ENCODE peak calls at places on chromosomes 6 and 20, in four cellular contexts. P is HCT116, K is K562, B is GM12878. X is an unnamed sample.
A peak's percentile ranks its signal among the peaks of the same experiment; 100 is the strongest.

GRCh38 chr20:8489094-8489883 is 357.2 kb downstream of the PLCB1 start:
- DNase-seq in B (no peak), K (no peak), P (no peak), X (peak; percentile 45)

GRCh38 chr6:31556312-31556711 is 8.9 kb downstream of the NFKBIL1 start:
- DNase-seq in P (no peak), K (no peak), B (no peak), X (no peak)

GRCh38 chr20:63191400-63191799 is 24.5 kb downstream of the YTHDF1 start:
- DNase-seq in P (peak; percentile 91), K (no peak), B (no peak), X (no peak)

GRCh38 chr20:52972190-52972937 is at the start of gene TSHZ2:
- DNase-seq in B (no peak), K (no peak), P (no peak), X (peak; percentile 24)

GRCh38 chr6:1554241-1554880 is 55.4 kb upstream of the FOXC1 start:
- DNase-seq in B (peak; percentile 57), K (no peak), P (no peak), X (no peak)

GRCh38 chr6:14458669-14459266 is 341.2 kb downstream of the CD83 start:
- DNase-seq in B (no peak), K (peak; percentile 36), P (no peak), X (no peak)

GRCh38 chr20:8132632-8133587 is 844 bp downstream of the PLCB1 start:
- DNase-seq in K (no peak), P (no peak), B (no peak), X (no peak)

GRCh38 chr6:16570946-16571345 is 190.3 kb downstream of the ATXN1 start:
- DNase-seq in K (no peak), P (no peak), B (no peak), X (no peak)

GRCh38 chr6:89254569-89254968 is 37.4 kb upstream of the GABRR1 start:
- DNase-seq in P (no peak), K (no peak), B (no peak), X (no peak)

GRCh38 chr6:74607934-74608333 is 597.9 kb downstream of the COL12A1 start:
- DNase-seq in K (no peak), P (no peak), B (no peak), X (no peak)

GRCh38 chr6:97669191-97669651 is 386.2 kb upstream of the MMS22L start:
- DNase-seq in K (no peak), B (peak; percentile 74), P (no peak), X (no peak)

GRCh38 chr6:16058188-16058780 is 70.6 kb upstream of the MYLIP start:
- DNase-seq in P (no peak), K (no peak), B (no peak), X (no peak)

GRCh38 chr20:48463916-48464315 is 363.9 kb downstream of the PREX1 start:
- DNase-seq in K (no peak), P (no peak), B (no peak), X (no peak)

GRCh38 chr6:126446187-126446696 is 106.3 kb downstream of the CENPW start:
- DNase-seq in B (no peak), K (no peak), P (no peak), X (no peak)

GRCh38 chr6:29845405-29846006 is 17.9 kb downstream of the HLA-G start:
- DNase-seq in K (no peak), B (peak; percentile 8), P (peak; percentile 84), X (peak; percentile 45)

GRCh38 chr20:61980647-61981583 is 84.8 kb downstream of the TAF4 start:
- DNase-seq in B (no peak), K (peak; percentile 78), P (peak; percentile 3), X (peak; percentile 72)

GRCh38 chr20:44600301-44600700 is 17.9 kb downstream of the PKIG start:
- DNase-seq in P (no peak), B (no peak), K (no peak), X (no peak)

GRCh38 chr6:222468-222867 is 69.8 kb upstream of the DUSP22 start:
- DNase-seq in B (no peak), P (no peak), K (no peak), X (no peak)

GRCh38 chr20:25017257-25017803 is 24.8 kb upstream of the APMAP start:
- DNase-seq in B (no peak), P (no peak), K (no peak), X (peak; percentile 64)

GRCh38 chr6:134908906-134909516 is 40.9 kb downstream of the ALDH8A1 start:
- DNase-seq in B (no peak), K (no peak), P (peak; percentile 64), X (peak; percentile 7)

GRCh38 chr6:168370310-168370991 is 50.9 kb upstream of the DACT2 start:
- DNase-seq in P (peak; percentile 32), B (no peak), K (peak; percentile 92), X (peak; percentile 39)

GRCh38 chr6:28355743-28356665 is 6.3 kb downstream of the ZKSCAN3 start:
- DNase-seq in K (peak; percentile 73), P (peak; percentile 72), B (peak; percentile 55), X (peak; percentile 90)

GRCh38 chr6:113376847-113377165 is 480.3 kb upstream of the MARCKS start:
- DNase-seq in P (no peak), B (no peak), K (no peak), X (no peak)

GRCh38 chr20:32418376-32418775 is 60.2 kb downstream of the ASXL1 start:
- DNase-seq in K (no peak), B (no peak), P (no peak), X (no peak)

GRCh38 chr6:89392823-89393222 is 19.2 kb downstream of the RRAGD start:
- DNase-seq in B (no peak), K (no peak), P (no peak), X (no peak)

GRCh38 chr6:169173532-169174268 is 79.9 kb downstream of the THBS2 start:
- DNase-seq in B (no peak), K (no peak), P (no peak), X (no peak)

GRCh38 chr6:34743625-34744293 is 13.5 kb upstream of the SNRPC start:
- DNase-seq in P (no peak), K (no peak), B (no peak), X (no peak)

GRCh38 chr20:47561175-47561574 is 59.5 kb downstream of the NCOA3 start:
- DNase-seq in K (no peak), P (no peak), B (no peak), X (no peak)

GRCh38 chr20:57629976-57630525 is 9.8 kb upstream of the ZBP1 start:
- DNase-seq in P (no peak), K (no peak), B (no peak), X (no peak)

GRCh38 chr20:55354700-55355099 is 650.6 kb downstream of the CBLN4 start:
- DNase-seq in B (no peak), P (no peak), K (no peak), X (no peak)

GRCh38 chr6:5995705-5996686 is 10.7 kb downstream of the NRN1 start:
- DNase-seq in P (no peak), B (no peak), K (peak; percentile 70), X (peak; percentile 39)

GRCh38 chr6:85403331-85404015 is 46.4 kb upstream of the NT5E start:
- DNase-seq in K (no peak), B (no peak), P (no peak), X (no peak)

GRCh38 chr20:6632187-6632586 is 135.3 kb upstream of the BMP2 start:
- DNase-seq in P (no peak), B (no peak), K (no peak), X (peak; percentile 25)

GRCh38 chr20:37516697-37517370 is 4.2 kb upstream of the NNAT start:
- DNase-seq in P (no peak), K (no peak), B (no peak), X (no peak)

GRCh38 chr20:11153819-11154218 is 480.0 kb upstream of the JAG1 start:
- DNase-seq in K (no peak), B (no peak), P (no peak), X (no peak)

GRCh38 chr6:161393839-161394364 is 120.0 kb upstream of the AGPAT4 start:
- DNase-seq in K (peak; percentile 72), P (peak; percentile 75), B (peak; percentile 43), X (peak; percentile 71)

GRCh38 chr6:170111816-170112582 is 178.9 kb downstream of the DLL1 start:
- DNase-seq in B (no peak), K (no peak), P (no peak), X (no peak)

GRCh38 chr20:24732599-24732998 is 216.5 kb upstream of the CST7 start:
- DNase-seq in P (no peak), K (no peak), B (no peak), X (no peak)

GRCh38 chr6:5950448-5950847 is 56.3 kb downstream of the NRN1 start:
- DNase-seq in B (no peak), P (no peak), K (peak; percentile 57), X (no peak)

GRCh38 chr20:41678799-41679198 is 60.6 kb upstream of the CHD6 start:
- DNase-seq in P (no peak), K (no peak), B (no peak), X (no peak)
- TF ChIP-seq ZBTB33 in P (no peak), K (no peak), B (no peak), X (no peak)

DNA sequence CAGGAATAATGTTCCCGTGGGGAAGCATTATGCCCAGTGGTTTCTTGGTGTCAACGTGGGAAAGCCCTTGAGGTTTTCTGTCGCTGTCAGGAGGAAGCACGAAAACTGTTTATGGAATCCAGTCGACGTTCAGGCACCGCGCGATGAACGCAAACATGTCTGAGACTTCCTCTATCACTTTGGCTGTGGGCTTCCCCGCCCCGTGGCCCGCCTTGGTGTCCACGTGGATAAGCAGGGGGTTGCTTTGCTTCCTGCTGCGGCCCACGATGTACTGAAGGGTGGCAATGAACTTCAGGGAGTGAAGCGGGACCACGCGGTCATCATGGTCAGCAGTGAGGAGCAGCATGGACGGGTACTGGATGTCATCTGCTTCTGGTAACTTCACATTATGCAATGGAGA is 98.2 kb upstream of the POPDC3 start:
- DNase-seq in P (no peak), K (no peak), B (no peak), X (no peak)
- TF ChIP-seq CEBPB in P (no peak), K (no peak), B (no peak), X (no peak)

DNA sequence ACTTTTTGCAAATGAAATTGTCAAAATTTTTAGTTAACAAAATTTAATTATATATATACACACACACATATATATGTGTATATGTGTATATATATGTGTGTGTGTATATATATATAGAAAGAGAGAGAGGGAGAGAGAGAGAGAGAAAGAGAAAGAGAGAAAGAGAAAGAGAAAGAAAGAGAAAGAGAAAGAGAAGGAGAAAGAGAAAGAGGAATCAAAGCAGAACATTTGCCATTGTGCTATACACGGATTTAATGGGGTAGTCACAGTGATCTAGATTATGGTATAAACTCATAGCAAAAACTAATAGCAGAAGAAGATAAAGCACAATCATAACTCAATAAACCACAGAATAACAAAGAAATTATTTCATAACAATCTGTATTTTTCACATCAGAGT is 126.7 kb downstream of the DST start:
- DNase-seq in K (no peak), B (no peak), P (no peak), X (no peak)
- TF ChIP-seq ZBTB33 in K (no peak), B (no peak), P (no peak), X (no peak)

GRCh38 chr6:136880748-136881460 is 41.2 kb upstream of the SLC35D3 start:
- DNase-seq in B (no peak), P (no peak), K (no peak), X (no peak)
- TF ChIP-seq CEBPB in B (no peak), P (no peak), K (no peak), X (no peak)

GRCh38 chr6:46490425-46491200 is 636 bp downstream of the RCAN2 start:
- DNase-seq in P (no peak), B (no peak), K (peak; percentile 35), X (no peak)
- TF ChIP-seq ZBTB33 in P (no peak), B (no peak), K (no peak), X (no peak)

GRCh38 chr6:131950767-131951575 is at the start of gene CCN2:
- DNase-seq in B (no peak), P (peak; percentile 48), K (no peak), X (peak; percentile 100)
- TF ChIP-seq CEBPB in B (no peak), P (no peak), K (no peak), X (no peak)

X was measured in HepG2.